ENCODE peak calls at places on chromosomes 7 and 10, in seven cellular contexts. S is uterus, V is fibroblast of the aortic adventitia, Q is BJ, C is AG04449, L is fibroblast of pulmonary artery, K is bronchial epithelial cell. E is an unnamed sample.

GRCh38 chr7:48088559-48089414 is at the start of gene UPP1:
- DNase-seq in S (peak; percentile 88), V (peak; percentile 94), Q (peak; percentile 59), C (peak; percentile 72), L (peak; percentile 97), K (peak; percentile 86), E (peak; percentile 68)

GRCh38 chr10:92829042-92829785 is 19.1 kb upstream of the EXOC6 start:
- DNase-seq in S (no peak), V (no peak), Q (no peak), C (no peak), L (no peak), K (no peak), E (no peak)

GRCh38 chr10:7389844-7390243 is 21.0 kb downstream of the SFMBT2 start:
- DNase-seq in S (no peak), V (no peak), Q (no peak), C (no peak), L (no peak), K (no peak), E (no peak)

GRCh38 chr10:43210556-43210955 is 56.3 kb downstream of the RASGEF1A start:
- DNase-seq in S (no peak), V (no peak), Q (no peak), C (no peak), L (no peak), K (no peak), E (no peak)

GRCh38 chr7:52639981-52640380 is 395.5 kb upstream of the POM121L12 start:
- DNase-seq in S (no peak), V (no peak), Q (no peak), C (no peak), L (no peak), K (peak; percentile 48), E (no peak)

GRCh38 chr7:2353650-2354172 is 916 bp upstream of the EIF3B start:
- DNase-seq in S (peak; percentile 88), V (no peak), Q (peak; percentile 31), C (peak; percentile 19), L (peak; percentile 91), K (peak; percentile 64), E (peak; percentile 74)

GRCh38 chr7:130324270-130324669 is 20.3 kb upstream of the CPA5 start:
- DNase-seq in S (no peak), V (no peak), Q (no peak), C (no peak), L (no peak), K (no peak), E (no peak)

GRCh38 chr10:4260483-4260882 is 475.5 kb upstream of the KLF6 start:
- DNase-seq in S (no peak), V (peak; percentile 53), Q (no peak), C (no peak), L (peak; percentile 69), K (peak; percentile 59), E (no peak)

GRCh38 chr7:143375298-143376034 is 5.7 kb upstream of the ZYX start:
- DNase-seq in S (no peak), V (no peak), Q (no peak), C (no peak), L (no peak), K (peak; percentile 50), E (no peak)

GRCh38 chr7:108561047-108561619 is 8.4 kb downstream of the THAP5 start:
- DNase-seq in S (no peak), V (peak; percentile 13), Q (no peak), C (no peak), L (peak; percentile 10), K (no peak), E (no peak)

GRCh38 chr10:111295788-111296187 is 219.0 kb downstream of the ADRA2A start:
- DNase-seq in S (no peak), V (no peak), Q (no peak), C (no peak), L (no peak), K (no peak), E (no peak)

GRCh38 chr7:64965594-64965993 is 25.2 kb downstream of the ZNF117 start:
- DNase-seq in S (no peak), V (no peak), Q (no peak), C (no peak), L (no peak), K (no peak), E (no peak)

GRCh38 chr10:127117125-127117524 is 79.3 kb downstream of the INSYN2A start:
- DNase-seq in S (peak; percentile 31), V (peak; percentile 67), Q (peak; percentile 3), C (no peak), L (peak; percentile 69), K (peak; percentile 29), E (peak; percentile 13)

GRCh38 chr10:132521041-132521465 is 16.5 kb upstream of the INPP5A start:
- DNase-seq in S (peak; percentile 45), V (no peak), Q (no peak), C (no peak), L (no peak), K (no peak), E (no peak)

GRCh38 chr7:136228185-136228584 is 251.0 kb upstream of the MTPN start:
- DNase-seq in S (no peak), V (no peak), Q (no peak), C (no peak), L (no peak), K (no peak), E (no peak)

GRCh38 chr7:107858280-107858679 is 32.7 kb upstream of the DLD start:
- DNase-seq in S (no peak), V (no peak), Q (no peak), C (no peak), L (no peak), K (no peak), E (no peak)

GRCh38 chr10:30751678-30752331 is 122.3 kb upstream of the LYZL2 start:
- DNase-seq in S (peak; percentile 82), V (peak; percentile 89), Q (no peak), C (no peak), L (peak; percentile 57), K (peak; percentile 31), E (peak; percentile 15)

GRCh38 chr7:157961731-157962457 is 625.1 kb downstream of the DNAJB6 start:
- DNase-seq in S (no peak), V (no peak), Q (no peak), C (no peak), L (no peak), K (no peak), E (no peak)

GRCh38 chr7:128424936-128425335 is 15.2 kb upstream of the IMPDH1 start:
- DNase-seq in S (no peak), V (no peak), Q (no peak), C (no peak), L (no peak), K (no peak), E (no peak)

GRCh38 chr10:114023198-114023597 is 20.5 kb upstream of the ADRB1 start:
- DNase-seq in S (no peak), V (peak; percentile 4), Q (no peak), C (no peak), L (peak; percentile 72), K (no peak), E (no peak)

GRCh38 chr10:11609052-11609451 is 2.4 kb downstream of the USP6NL start:
- DNase-seq in S (no peak), V (no peak), Q (no peak), C (no peak), L (no peak), K (no peak), E (no peak)

GRCh38 chr10:111916011-111916410 is 267.6 kb downstream of the GPAM start:
- DNase-seq in S (no peak), V (no peak), Q (no peak), C (no peak), L (no peak), K (no peak), E (no peak)

GRCh38 chr7:25031007-25031406 is 51.0 kb upstream of the OSBPL3 start:
- DNase-seq in S (no peak), V (no peak), Q (no peak), C (no peak), L (no peak), K (peak; percentile 73), E (no peak)

GRCh38 chr7:122605929-122606328 is 93.0 kb downstream of the RNF133 start:
- DNase-seq in S (no peak), V (no peak), Q (no peak), C (no peak), L (no peak), K (no peak), E (no peak)

GRCh38 chr10:61786728-61787127 is 114.8 kb upstream of the ARID5B start:
- DNase-seq in S (peak; percentile 24), V (peak; percentile 91), Q (peak; percentile 30), C (peak; percentile 34), L (peak; percentile 73), K (peak; percentile 75), E (no peak)

GRCh38 chr10:112071596-112072133 is 111.9 kb downstream of the GPAM start:
- DNase-seq in S (no peak), V (no peak), Q (no peak), C (no peak), L (no peak), K (peak; percentile 15), E (no peak)

GRCh38 chr10:32650246-32650655 is 204.3 kb downstream of the CCDC7 start:
- DNase-seq in S (no peak), V (peak; percentile 8), Q (no peak), C (no peak), L (peak; percentile 1), K (peak; percentile 1), E (no peak)

GRCh38 chr10:48234807-48235206 is 39.7 kb downstream of the FRMPD2 start:
- DNase-seq in S (no peak), V (no peak), Q (no peak), C (no peak), L (no peak), K (no peak), E (no peak)

GRCh38 chr7:48111596-48111995 is 22.5 kb downstream of the UPP1 start:
- DNase-seq in S (no peak), V (no peak), Q (no peak), C (no peak), L (no peak), K (no peak), E (no peak)

GRCh38 chr7:94395141-94396041 is 696 bp downstream of the COL1A2 start:
- DNase-seq in S (peak; percentile 60), V (peak; percentile 94), Q (no peak), C (no peak), L (peak; percentile 94), K (peak; percentile 80), E (peak; percentile 64)
- H3K4me3 ChIP-seq in S (peak overlapping the region; percentile 64), V (peak overlapping the region; percentile 96), Q (peak overlapping the region; percentile 67), C (peak overlapping the region; percentile 73), L (peak overlapping the region; percentile 96), K (no peak overlapping the region), E (peak overlapping the region; percentile 96)

GRCh38 chr10:102230861-102231356 is 4.8 kb downstream of the ELOVL3 start:
- DNase-seq in S (peak; percentile 20), V (no peak), Q (no peak), C (no peak), L (peak; percentile 17), K (no peak), E (no peak)
- TF ChIP-seq CTCF in S (no peak), V (peak; percentile 22), Q (peak; percentile 52), C (peak; percentile 46), L (peak; percentile 24), K (peak; percentile 53), E (peak; percentile 38)

GRCh38 chr10:69869291-69869841 is 67.7 kb downstream of the COL13A1 start:
- DNase-seq in S (no peak), V (peak; percentile 90), Q (peak; percentile 41), C (no peak), L (peak; percentile 87), K (peak; percentile 40), E (no peak)
- H3K4me3 ChIP-seq in S (no peak overlapping the region), V (no peak overlapping the region), Q (no peak overlapping the region), C (no peak overlapping the region), L (peak overlapping the region; percentile 28), K (no peak overlapping the region), E (no peak overlapping the region)

DNA sequence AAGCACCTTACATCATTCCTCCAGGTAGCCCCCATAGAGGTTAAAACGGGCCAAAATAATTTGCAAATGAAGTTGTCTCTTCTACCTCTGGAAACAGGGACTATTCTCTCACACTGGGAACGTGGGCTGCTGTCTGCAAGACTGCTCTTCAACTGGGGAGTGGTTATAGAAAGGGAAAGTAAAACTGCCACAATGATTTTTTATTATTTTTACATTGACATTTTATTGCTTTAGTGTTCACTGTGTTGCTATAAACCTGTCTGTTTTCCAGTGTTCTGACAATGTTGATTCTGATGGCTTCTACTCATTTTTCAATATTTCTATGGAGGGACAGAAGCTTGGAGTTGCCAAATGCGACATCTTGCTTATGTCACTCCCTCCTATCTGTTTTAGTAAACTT is 115.1 kb upstream of the ANTXRL start:
- DNase-seq in S (no peak), V (no peak), Q (no peak), C (no peak), L (no peak), K (no peak), E (no peak)
- TF ChIP-seq CTCF in S (no peak), V (no peak), Q (no peak), C (no peak), L (no peak), K (no peak), E (no peak)